ENCODE peak calls at places on chromosomes 6 and 20, in eight cellular contexts. K, M, C, N, R, Y, L and Q are unnamed samples.

GRCh38 chr6:30760537-30760936 is 16.2 kb upstream of the IER3 start:
- DNase-seq in L (no peak), C (no peak), M (no peak), R (no peak), Y (no peak), N (no peak), K (no peak), Q (no peak)

GRCh38 chr6:147078106-147078505 is 126.1 kb upstream of the STXBP5 start:
- DNase-seq in R (no peak), Y (no peak), K (no peak), C (no peak), N (no peak), M (no peak), L (no peak), Q (no peak)

GRCh38 chr6:71040841-71041240 is 84.0 kb upstream of the B3GAT2 start:
- DNase-seq in M (no peak), K (no peak), R (no peak), L (no peak), N (no peak), Y (no peak), C (no peak), Q (no peak)

GRCh38 chr20:48080583-48080982 is 295.3 kb upstream of the SULF2 start:
- DNase-seq in M (no peak), L (no peak), Y (no peak), N (no peak), R (no peak), K (no peak), C (no peak), Q (no peak)

GRCh38 chr6:36129889-36130671 is at the start of gene MAPK13:
- DNase-seq in L (peak; percentile 83), K (no peak), Y (peak; percentile 48), R (peak; percentile 19), C (no peak), M (no peak), N (no peak), Q (no peak)

GRCh38 chr6:169263836-169264608 is 10.4 kb upstream of the THBS2 start:
- DNase-seq in N (no peak), L (peak; percentile 50), R (no peak), C (no peak), M (no peak), Y (no peak), K (no peak), Q (no peak)

GRCh38 chr20:37411408-37412306 is 65.7 kb downstream of the SRC start:
- DNase-seq in C (peak; percentile 58), R (no peak), Y (peak; percentile 56), K (no peak), M (no peak), L (no peak), N (no peak), Q (no peak)

GRCh38 chr20:50391444-50392137 is 118.6 kb upstream of the PTPN1 start:
- DNase-seq in C (no peak), K (no peak), M (no peak), R (no peak), Y (no peak), L (no peak), N (no peak), Q (no peak)

GRCh38 chr6:144912474-144912873 is 627.3 kb downstream of the UTRN start:
- DNase-seq in K (peak; percentile 57), R (no peak), M (no peak), Y (no peak), N (no peak), C (no peak), L (no peak), Q (no peak)

GRCh38 chr20:991850-992249 is 10.3 kb downstream of the RSPO4 start:
- DNase-seq in M (no peak), C (no peak), N (no peak), Y (no peak), R (no peak), K (no peak), L (no peak), Q (no peak)

GRCh38 chr6:26555505-26556262 is 17.5 kb downstream of the HMGN4 start:
- DNase-seq in C (no peak), R (no peak), Y (peak; percentile 48), K (no peak), N (no peak), M (no peak), L (peak; percentile 32), Q (no peak)

GRCh38 chr20:44714701-44715494 is at the start of gene CCN5:
- DNase-seq in N (peak; percentile 90), Y (no peak), R (peak; percentile 92), L (peak; percentile 70), C (no peak), M (peak; percentile 85), K (no peak), Q (no peak)

GRCh38 chr6:13383280-13384163 is 55.2 kb upstream of the TBC1D7 start:
- DNase-seq in L (no peak), R (no peak), K (no peak), M (no peak), N (no peak), Y (no peak), C (no peak), Q (no peak)

GRCh38 chr6:1916334-1916985 is 306.7 kb downstream of the FOXC1 start:
- DNase-seq in K (peak; percentile 21), L (no peak), Y (no peak), M (no peak), C (peak; percentile 26), N (no peak), R (no peak), Q (no peak)

GRCh38 chr6:77178821-77179220 is 284.5 kb downstream of the HTR1B start:
- DNase-seq in C (no peak), Y (no peak), R (no peak), M (no peak), K (peak; percentile 3), L (no peak), N (no peak), Q (no peak)

GRCh38 chr20:32007787-32008616 is 2.2 kb upstream of the CCM2L start:
- DNase-seq in M (no peak), K (no peak), L (no peak), C (no peak), R (peak; percentile 31), Y (peak; percentile 16), N (peak; percentile 43), Q (no peak)

GRCh38 chr6:119327810-119328209 is 21.8 kb downstream of the MAN1A1 start:
- DNase-seq in M (no peak), R (no peak), Y (no peak), C (no peak), K (no peak), N (no peak), L (no peak), Q (no peak)

GRCh38 chr6:14540859-14541540 is 423.4 kb downstream of the CD83 start:
- DNase-seq in Y (peak; percentile 45), R (no peak), K (no peak), C (no peak), M (no peak), N (no peak), L (no peak), Q (no peak)

DNA sequence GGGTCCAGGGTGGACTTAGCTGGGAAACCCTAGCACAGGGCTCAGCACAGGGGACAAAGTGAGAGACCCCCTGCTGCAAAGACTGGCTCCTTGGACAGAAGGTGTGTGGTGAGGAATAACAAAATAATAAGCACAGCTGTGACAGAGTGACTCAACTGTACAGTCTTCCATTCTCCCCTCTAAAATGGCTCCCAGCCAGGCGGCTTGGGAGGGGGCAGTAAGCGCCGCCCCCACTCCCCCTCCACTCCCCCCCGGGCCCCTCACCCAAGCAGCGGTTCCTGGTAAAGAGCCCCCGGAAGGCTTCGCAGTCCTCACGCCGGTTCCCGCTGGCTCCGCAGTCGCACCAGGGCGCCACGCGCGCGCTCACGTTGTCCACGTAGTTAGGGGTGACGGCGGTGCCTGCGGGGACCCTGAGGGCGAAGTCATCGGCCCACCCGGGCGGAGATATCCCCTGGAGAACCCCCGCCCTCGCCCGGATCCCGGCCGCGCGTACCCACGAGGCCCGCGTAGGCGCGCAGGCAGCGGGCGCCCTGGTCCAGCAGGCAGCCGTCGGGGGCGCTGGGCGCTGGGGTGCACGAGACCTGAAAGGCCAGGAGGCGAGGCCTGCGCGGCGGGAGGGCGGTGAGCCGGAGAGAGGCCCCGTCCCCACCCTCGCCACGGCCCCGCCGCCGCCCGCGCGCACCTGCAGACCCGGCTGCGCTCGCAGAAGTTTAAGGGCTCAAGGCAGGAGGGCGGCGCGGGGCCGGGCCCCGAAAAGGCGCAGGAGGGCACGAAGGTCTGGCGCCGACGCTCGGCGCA is 2.7 kb downstream of the GFRA4 start:
- DNase-seq in R (peak; percentile 8), Y (no peak), C (no peak), K (no peak), L (no peak), N (no peak), M (no peak), Q (no peak)
- H3K27me3 ChIP-seq in R (peaks cover 49% of the 10 kb centered on the region), Y (peaks cover 11% of the 10 kb centered on the region), C (peaks cover 8% of the 10 kb centered on the region), K (peaks cover 49% of the 10 kb centered on the region), L (peaks cover 16% of the 10 kb centered on the region), N (peaks cover 30% of the 10 kb centered on the region), M (peaks cover 72% of the 10 kb centered on the region), Q (peaks cover 4% of the 10 kb centered on the region)

GRCh38 chr20:16666272-16666671 is 63.6 kb upstream of the SNRPB2 start:
- DNase-seq in N (no peak), Y (no peak), M (no peak), L (no peak), K (no peak), C (no peak), R (no peak), Q (no peak)
- TF ChIP-seq CTCF in N (no peak), Y (peak; percentile 23), M (no peak), L (peak; percentile 11), K (peak; percentile 13), C (peak; percentile 26), R (no peak), Q (no peak)

DNA sequence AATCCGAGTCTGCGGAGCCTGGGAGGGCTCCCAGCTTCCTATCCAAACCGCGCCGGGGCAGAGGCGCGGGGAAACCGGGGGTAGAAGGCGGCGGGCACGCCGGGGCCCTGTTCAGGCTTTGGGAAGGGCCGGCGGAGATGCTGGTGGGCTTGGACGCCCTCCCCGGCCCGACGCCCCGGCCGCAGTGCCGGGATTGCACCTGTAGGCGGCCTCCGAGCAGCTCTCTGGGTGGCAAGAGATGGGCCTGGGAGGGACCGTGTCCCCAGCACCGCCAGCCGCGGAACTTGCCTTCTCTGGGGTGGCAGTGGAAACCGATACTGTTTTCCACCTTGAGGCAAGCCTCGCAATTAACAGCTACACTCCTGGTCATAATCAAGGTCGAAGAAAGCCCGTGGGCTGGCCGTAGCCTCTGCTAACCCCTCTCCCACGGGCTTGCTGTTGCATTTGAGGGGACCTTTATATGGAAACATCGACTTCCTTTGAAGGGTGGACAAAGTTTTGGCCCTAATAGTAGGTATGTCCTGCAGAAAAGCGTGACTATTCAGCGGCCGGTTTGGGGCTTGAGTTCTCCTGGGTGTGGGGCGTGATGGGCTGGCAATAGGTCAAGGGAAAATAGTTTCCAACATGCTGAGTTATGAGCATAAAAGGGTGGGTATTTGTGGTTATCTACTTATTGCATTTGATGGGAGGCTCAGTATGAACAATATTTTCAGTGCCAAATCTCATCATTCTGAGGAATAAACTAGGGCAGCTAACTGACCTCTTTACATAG is 1.1 kb upstream of the JAG1 start:
- DNase-seq in R (peak; percentile 82), N (peak; percentile 79), C (no peak), K (no peak), L (peak; percentile 92), M (peak; percentile 84), Y (peak; percentile 93), Q (peak; percentile 89)
- H3K27me3 ChIP-seq in R (no peaks in the 10 kb centered on the region), N (no peaks in the 10 kb centered on the region), C (no peaks in the 10 kb centered on the region), K (no peaks in the 10 kb centered on the region), L (no peaks in the 10 kb centered on the region), M (peaks cover 11% of the 10 kb centered on the region), Y (no peaks in the 10 kb centered on the region), Q (no peaks in the 10 kb centered on the region)

DNA sequence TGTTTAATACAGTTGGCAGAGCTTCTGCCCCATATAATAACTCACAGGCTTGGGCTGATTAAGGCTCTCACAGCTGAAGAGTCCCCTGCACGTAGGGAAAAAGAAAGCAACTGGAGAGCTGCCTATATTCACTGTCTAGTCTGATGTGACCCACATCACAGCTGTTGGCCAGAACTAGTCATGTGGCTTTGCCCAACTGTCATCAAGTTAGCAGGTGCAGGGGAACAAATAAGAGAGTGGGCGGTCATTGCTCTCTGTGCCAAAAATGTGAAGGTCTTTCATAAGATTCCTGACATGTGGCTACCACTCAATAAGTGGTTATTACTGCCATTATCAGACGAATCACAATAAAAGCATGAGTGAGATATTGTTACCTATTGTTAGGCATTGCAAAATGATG is 665.2 kb downstream of the DOK5 start:
- DNase-seq in K (no peak), R (no peak), C (no peak), M (no peak), Y (no peak), N (peak; percentile 18), L (no peak), Q (no peak)
- TF ChIP-seq CTCF in K (no peak), R (no peak), C (no peak), M (no peak), Y (no peak), N (no peak), L (no peak), Q (no peak)